ENCODE peak calls at places on chromosomes 3 and 15, in seven cellular contexts. N, J, I, Q, T, K and F are unnamed samples.

GRCh38 chr3:98513736-98514135 is 9.0 kb downstream of the CLDND1 start:
- DNase-seq in N (no peak), J (no peak), I (no peak), Q (no peak), T (no peak), K (no peak), F (no peak)

GRCh38 chr3:113532698-113533533 is 561 bp downstream of the SIDT1 start:
- DNase-seq in N (peak; percentile 45), J (peak; percentile 28), I (peak; percentile 67), Q (no peak), T (peak; percentile 29), K (no peak), F (no peak)

GRCh38 chr3:49865198-49865784 is 4.4 kb downstream of the CAMKV start:
- DNase-seq in N (no peak), J (no peak), I (no peak), Q (no peak), T (no peak), K (no peak), F (no peak)

GRCh38 chr3:161217496-161217895 is 3.6 kb upstream of the NMD3 start:
- DNase-seq in N (no peak), J (no peak), I (no peak), Q (no peak), T (no peak), K (no peak), F (no peak)

GRCh38 chr3:59518268-59518667 is 468.4 kb upstream of the CFAP20DC start:
- DNase-seq in N (no peak), J (no peak), I (no peak), Q (no peak), T (no peak), K (no peak), F (no peak)

GRCh38 chr3:65493371-65493882 is 545.3 kb downstream of the MAGI1 start:
- DNase-seq in N (no peak), J (no peak), I (no peak), Q (no peak), T (no peak), K (no peak), F (no peak)

GRCh38 chr3:4985330-4986174 is 6.3 kb downstream of the BHLHE40 start:
- DNase-seq in N (no peak), J (no peak), I (no peak), Q (no peak), T (no peak), K (no peak), F (no peak)

GRCh38 chr3:21024563-21024962 is 726.4 kb downstream of the ZNF385D start:
- DNase-seq in N (no peak), J (no peak), I (no peak), Q (no peak), T (no peak), K (no peak), F (no peak)

GRCh38 chr3:49927798-49928197 is 1.8 kb downstream of the MON1A start:
- DNase-seq in N (no peak), J (no peak), I (no peak), Q (no peak), T (no peak), K (no peak), F (no peak)

GRCh38 chr3:105527949-105528348 is 161.2 kb downstream of the ALCAM start:
- DNase-seq in N (no peak), J (no peak), I (no peak), Q (no peak), T (no peak), K (no peak), F (no peak)

GRCh38 chr3:42501681-42502428 is 588 bp upstream of the VIPR1 start:
- DNase-seq in N (peak; percentile 53), J (peak; percentile 65), I (peak; percentile 22), Q (no peak), T (peak; percentile 63), K (peak; percentile 86), F (no peak)

GRCh38 chr3:146746190-146746589 is 141.0 kb upstream of the PLSCR5 start:
- DNase-seq in N (no peak), J (no peak), I (no peak), Q (no peak), T (no peak), K (no peak), F (no peak)

GRCh38 chr3:25663324-25664065 is 1.2 kb downstream of the TOP2B start:
- DNase-seq in N (no peak), J (peak; percentile 54), I (peak; percentile 71), Q (no peak), T (no peak), K (no peak), F (no peak)

GRCh38 chr15:93029613-93030429 is 59.2 kb downstream of the RGMA start:
- DNase-seq in N (no peak), J (no peak), I (no peak), Q (no peak), T (no peak), K (peak; percentile 74), F (no peak)

GRCh38 chr15:68152342-68152741 is 52.8 kb downstream of the CALML4 start:
- DNase-seq in N (no peak), J (no peak), I (no peak), Q (no peak), T (no peak), K (no peak), F (no peak)

GRCh38 chr3:133506215-133506901 is 67.1 kb upstream of the CDV3 start:
- DNase-seq in N (no peak), J (no peak), I (peak; percentile 77), Q (no peak), T (no peak), K (no peak), F (peak; percentile 65)

GRCh38 chr15:95113041-95113440 is 881.7 kb downstream of the MCTP2 start:
- DNase-seq in N (no peak), J (no peak), I (no peak), Q (no peak), T (no peak), K (no peak), F (no peak)

GRCh38 chr15:51180009-51180408 is 85.3 kb upstream of the TNFAIP8L3 start:
- DNase-seq in N (no peak), J (no peak), I (no peak), Q (no peak), T (no peak), K (no peak), F (no peak)

GRCh38 chr3:178950676-178951075 is 120.9 kb downstream of the ZMAT3 start:
- DNase-seq in N (no peak), J (no peak), I (no peak), Q (no peak), T (no peak), K (no peak), F (no peak)

GRCh38 chr3:39099738-39100499 is 7.5 kb downstream of the GORASP1 start:
- DNase-seq in N (no peak), J (no peak), I (no peak), Q (no peak), T (no peak), K (no peak), F (no peak)

GRCh38 chr3:100089802-100090668 is 24.3 kb downstream of the FILIP1L start:
- DNase-seq in N (peak; percentile 43), J (no peak), I (no peak), Q (no peak), T (no peak), K (no peak), F (peak; percentile 47)

GRCh38 chr3:189041482-189042090 is 130.2 kb upstream of the TPRG1 start:
- DNase-seq in N (peak; percentile 67), J (peak; percentile 64), I (peak; percentile 70), Q (no peak), T (no peak), K (no peak), F (no peak)

GRCh38 chr3:168847293-168847883 is 751.7 kb upstream of the GOLIM4 start:
- DNase-seq in N (no peak), J (peak; percentile 55), I (peak; percentile 44), Q (peak; percentile 3), T (no peak), K (no peak), F (no peak)

GRCh38 chr3:10515884-10516495 is 10.6 kb upstream of the ATP2B2 start:
- DNase-seq in N (no peak), J (peak; percentile 50), I (no peak), Q (no peak), T (no peak), K (peak; percentile 49), F (peak; percentile 14)

GRCh38 chr3:130834476-130834875 is 59.4 kb upstream of the ATP2C1 start:
- DNase-seq in N (no peak), J (no peak), I (no peak), Q (no peak), T (no peak), K (no peak), F (no peak)

GRCh38 chr3:53823026-53823955 is 22.9 kb downstream of the CHDH start:
- DNase-seq in N (peak; percentile 59), J (no peak), I (no peak), Q (no peak), T (no peak), K (peak; percentile 71), F (no peak)
- TF ChIP-seq CTCF in N (peak; percentile 37), J (no peak), I (no peak), Q (no peak), T (no peak), K (no peak), F (no peak)

GRCh38 chr15:84747423-84748273 is 744 bp upstream of the ZNF592 start:
- DNase-seq in N (peak; percentile 74), J (peak; percentile 83), I (peak; percentile 84), Q (no peak), T (peak; percentile 70), K (peak; percentile 87), F (peak; percentile 81)
- TF ChIP-seq CTCF in N (no peak), J (no peak), I (peak; percentile 23), Q (no peak), T (no peak), K (no peak), F (no peak)

GRCh38 chr3:14227866-14228265 is 49.2 kb downstream of the LSM3 start:
- DNase-seq in N (no peak), J (no peak), I (no peak), Q (no peak), T (no peak), K (no peak), F (no peak)

GRCh38 chr3:14231145-14231990 is 52.8 kb downstream of the LSM3 start:
- DNase-seq in N (no peak), J (no peak), I (no peak), Q (no peak), T (no peak), K (no peak), F (no peak)

GRCh38 chr3:14231998-14232501 is 53.4 kb downstream of the LSM3 start:
- DNase-seq in N (no peak), J (no peak), I (no peak), Q (no peak), T (no peak), K (no peak), F (no peak)

GRCh38 chr3:14230729-14231128 is 52.1 kb downstream of the LSM3 start:
- DNase-seq in N (no peak), J (no peak), I (no peak), Q (no peak), T (no peak), K (no peak), F (no peak)

GRCh38 chr3:14228611-14229470 is 50.2 kb downstream of the LSM3 start:
- DNase-seq in N (no peak), J (no peak), I (peak; percentile 64), Q (no peak), T (no peak), K (no peak), F (no peak)
- TF ChIP-seq CTCF in N (no peak), J (no peak), I (no peak), Q (no peak), T (no peak), K (no peak), F (no peak)

DNA sequence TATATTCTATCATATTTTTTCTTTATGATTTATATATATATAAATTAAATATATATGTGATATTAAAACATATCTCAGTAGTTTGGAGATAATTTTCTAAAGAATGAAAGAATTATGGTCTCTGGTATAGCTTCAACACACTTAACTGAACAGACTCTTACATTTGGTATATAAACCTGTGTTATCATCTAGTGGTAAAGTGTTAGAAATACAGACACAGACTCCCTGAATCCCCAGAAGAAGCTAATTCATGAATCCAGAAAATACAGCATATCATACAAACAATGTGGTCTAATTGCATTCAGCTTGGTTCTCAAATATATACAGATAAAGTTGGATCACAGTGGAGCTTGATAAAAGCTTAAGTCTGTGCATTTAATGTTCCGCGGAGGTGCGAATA is 1100.4 kb downstream of the ROBO2 start:
- DNase-seq in N (no peak), J (no peak), I (no peak), Q (no peak), T (no peak), K (no peak), F (no peak)
- TF ChIP-seq CTCF in N (no peak), J (no peak), I (no peak), Q (peak; percentile 7), T (no peak), K (no peak), F (no peak)